ENCODE peak calls at places on chromosome 10, in five cellular contexts. S is kidney, J is fibroblast of lung, T is psoas muscle, I is ovary. K is an unnamed sample.

GRCh38 chr10:12605580-12606405 is 256.4 kb downstream of the CAMK1D start:
- DNase-seq in S (peak), J (peak), T (peak), I (peak), K (no peak)

GRCh38 chr10:88660593-88660884 is 3.7 kb upstream of the LIPF start:
- DNase-seq in S (no peak), J (no peak), T (no peak), I (no peak), K (no peak)

GRCh38 chr10:46229144-46229563 is 57.6 kb upstream of the ANTXRL start:
- DNase-seq in S (no peak), J (no peak), T (no peak), I (peak), K (peak)

GRCh38 chr10:45495438-45496152 is 121.6 kb downstream of the ALOX5 start:
- DNase-seq in S (no peak), J (peak), T (no peak), I (no peak), K (no peak)

GRCh38 chr10:569961-570630 is 119.4 kb downstream of the DIP2C start:
- DNase-seq in S (no peak), J (no peak), T (no peak), I (no peak), K (no peak)

GRCh38 chr10:63236113-63236935 is 103.2 kb downstream of the NRBF2 start:
- DNase-seq in S (no peak), J (peak), T (no peak), I (no peak), K (no peak)

GRCh38 chr10:53839437-53840039 is 961.5 kb downstream of the PCDH15 start:
- DNase-seq in S (no peak), J (peak), T (no peak), I (no peak), K (no peak)

GRCh38 chr10:29657719-29658274 is 23.0 kb upstream of the SVIL start:
- DNase-seq in S (no peak), J (no peak), T (no peak), I (no peak), K (no peak)

GRCh38 chr10:51915031-51915542 is 215.7 kb upstream of the CSTF2T start:
- DNase-seq in S (no peak), J (no peak), T (no peak), I (no peak), K (no peak)

GRCh38 chr10:72953687-72954086 is 919 bp downstream of the PLA2G12B start:
- DNase-seq in S (no peak), J (no peak), T (no peak), I (no peak), K (peak)

GRCh38 chr10:68231106-68231901 is 609 bp downstream of the ATOH7 start:
- DNase-seq in S (peak), J (peak), T (peak), I (peak), K (peak)

GRCh38 chr10:62625484-62625883 is 179.0 kb upstream of the ADO start:
- DNase-seq in S (no peak), J (no peak), T (no peak), I (no peak), K (no peak)

GRCh38 chr10:116671274-116671926 is 50.6 kb downstream of the PNLIPRP2 start:
- DNase-seq in S (no peak), J (peak), T (no peak), I (no peak), K (no peak)

GRCh38 chr10:133276435-133277201 is at the start of gene ADAM8:
- DNase-seq in S (peak), J (no peak), T (peak), I (no peak), K (peak)

GRCh38 chr10:91076991-91077548 is 143.4 kb upstream of the PCGF5 start:
- DNase-seq in S (no peak), J (no peak), T (no peak), I (no peak), K (no peak)

GRCh38 chr10:46282460-46283216 is 4.2 kb upstream of the ANTXRL start:
- DNase-seq in S (peak), J (peak), T (peak), I (peak), K (peak)

GRCh38 chr10:24826022-24826421 is 102.3 kb upstream of the ARHGAP21 start:
- DNase-seq in S (no peak), J (peak), T (no peak), I (no peak), K (no peak)

GRCh38 chr10:44894691-44895090 is 16.4 kb upstream of the TMEM72 start:
- DNase-seq in S (no peak), J (no peak), T (no peak), I (no peak), K (no peak)

GRCh38 chr10:124864421-124865193 is 63.0 kb downstream of the ABRAXAS2 start:
- DNase-seq in S (peak), J (no peak), T (peak), I (no peak), K (no peak)

GRCh38 chr10:76624470-76624869 is 1013.1 kb downstream of the KCNMA1 start:
- DNase-seq in S (no peak), J (no peak), T (no peak), I (no peak), K (no peak)

GRCh38 chr10:79393924-79394610 is 46.8 kb downstream of the PPIF start:
- DNase-seq in S (peak), J (no peak), T (peak), I (peak), K (no peak)

GRCh38 chr10:104216631-104217030 is 15.5 kb downstream of the CFAP43 start:
- DNase-seq in S (no peak), J (no peak), T (no peak), I (no peak), K (no peak)

GRCh38 chr10:70578371-70578947 is 24.1 kb downstream of the PRF1 start:
- DNase-seq in S (peak), J (peak), T (no peak), I (no peak), K (no peak)

GRCh38 chr10:26870766-26871165 is 10.0 kb upstream of the ABI1 start:
- DNase-seq in S (no peak), J (no peak), T (no peak), I (no peak), K (no peak)

GRCh38 chr10:26931223-26931622 is 70.5 kb upstream of the ABI1 start:
- DNase-seq in S (no peak), J (no peak), T (no peak), I (peak), K (peak)

GRCh38 chr10:104387130-104387888 is 33.7 kb downstream of the CFAP58 start:
- DNase-seq in S (no peak), J (no peak), T (no peak), I (no peak), K (no peak)

GRCh38 chr10:65796472-65796871 is 1129.4 kb upstream of the LRRTM3 start:
- DNase-seq in S (no peak), J (no peak), T (no peak), I (no peak), K (no peak)

GRCh38 chr10:13823046-13823711 is 236.4 kb downstream of the PRPF18 start:
- DNase-seq in S (no peak), J (no peak), T (no peak), I (no peak), K (no peak)

GRCh38 chr10:8889538-8889937 is 835.0 kb downstream of the GATA3 start:
- DNase-seq in S (no peak), J (no peak), T (no peak), I (no peak), K (no peak)

GRCh38 chr10:76649723-76650127 is 987.9 kb downstream of the KCNMA1 start:
- DNase-seq in S (no peak), J (peak), T (no peak), I (no peak), K (no peak)

GRCh38 chr10:132446661-132447445 is 49.9 kb downstream of the PWWP2B start:
- DNase-seq in S (peak), J (peak), T (no peak), I (peak), K (no peak)

DNA sequence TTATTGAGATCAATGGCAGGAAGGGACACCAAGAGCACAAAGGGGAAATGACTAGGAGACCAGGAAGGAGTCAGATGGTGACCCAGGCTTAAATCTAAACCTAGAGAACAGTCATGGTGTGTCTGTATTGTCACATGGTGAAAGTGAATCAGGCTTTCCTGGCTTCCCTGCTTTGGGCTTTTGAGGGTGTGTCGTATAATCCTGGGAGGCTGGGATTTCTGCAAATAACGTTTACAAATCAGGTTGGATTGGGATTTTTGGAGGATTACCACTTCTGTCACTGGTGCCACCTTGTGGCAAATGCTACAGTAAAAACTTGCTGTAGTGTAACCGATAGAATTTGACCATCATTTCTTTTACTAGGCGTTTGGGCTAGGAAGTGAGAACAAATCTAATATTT is 502.6 kb downstream of the NRG3 start:
- DNase-seq in S (no peak), J (peak), T (no peak), I (no peak), K (no peak)
- TF ChIP-seq CTCF in S (no peak), J (no peak), T (no peak), I (no peak), K (peak)

DNA sequence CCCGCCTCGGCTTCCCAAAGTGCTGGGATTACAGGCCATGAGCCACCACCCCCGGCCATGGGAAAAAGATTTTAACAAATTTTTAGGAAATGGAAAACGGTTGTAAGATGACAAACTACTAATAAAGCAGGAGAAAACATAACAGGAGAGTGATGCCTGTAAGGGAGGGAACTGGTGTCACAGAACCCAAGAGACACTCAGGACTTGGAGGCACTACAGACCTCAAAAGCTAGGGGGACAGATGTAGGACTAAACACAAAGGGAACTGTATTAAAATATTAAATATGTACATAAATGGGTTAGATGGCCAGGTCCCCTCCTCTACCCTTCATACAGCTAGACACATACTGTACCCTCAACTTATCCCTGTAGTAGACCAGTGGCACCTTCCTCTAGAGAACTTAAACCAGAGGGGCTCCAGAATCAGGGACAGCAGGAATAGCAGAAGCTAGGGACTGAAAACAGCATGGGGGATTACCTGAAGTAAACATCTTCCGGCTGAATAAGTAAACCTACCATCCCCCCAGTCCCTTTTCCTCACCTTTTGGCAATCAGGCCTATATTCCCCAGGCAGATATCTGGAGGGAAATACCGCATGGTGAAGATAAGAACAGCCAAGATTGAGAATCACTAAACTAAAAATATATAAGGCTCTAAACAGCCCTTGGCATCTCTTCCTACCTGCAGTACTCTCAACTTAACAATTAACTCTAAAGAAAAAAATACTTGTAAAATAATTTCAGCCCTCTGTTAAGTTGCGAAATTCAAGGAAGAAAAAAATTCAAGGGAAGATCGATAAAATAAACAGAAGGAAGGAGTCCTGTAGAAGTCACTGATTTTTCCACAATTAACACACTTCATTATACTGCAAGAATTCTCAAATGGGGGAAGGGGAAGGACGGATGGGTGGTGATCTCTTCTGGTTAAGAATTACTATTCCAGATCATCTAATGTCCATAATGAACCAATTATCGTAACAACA is 15.5 kb downstream of the TM9SF3 start:
- DNase-seq in S (no peak), J (no peak), T (no peak), I (no peak), K (no peak)
- TF ChIP-seq CTCF in S (no peak), J (no peak), T (no peak), I (no peak), K (no peak)

GRCh38 chr10:48608279-48608681 is 3.4 kb upstream of the ARHGAP22 start:
- DNase-seq in S (no peak), J (peak), T (no peak), I (no peak), K (peak)
- TF ChIP-seq CTCF in S (peak), J (peak), T (peak), I (no peak), K (peak)

GRCh38 chr10:96842896-96843723 is 11.0 kb downstream of the LCOR start:
- DNase-seq in S (no peak), J (no peak), T (no peak), I (no peak), K (no peak)
- TF ChIP-seq CTCF in S (no peak), J (no peak), T (no peak), I (no peak), K (no peak)

GRCh38 chr10:2978111-2978510 is 89.2 kb upstream of the PFKP start:
- DNase-seq in S (no peak), J (peak), T (no peak), I (no peak), K (no peak)

GRCh38 chr10:2980791-2981360 is 86.5 kb upstream of the PFKP start:
- DNase-seq in S (no peak), J (peak), T (no peak), I (no peak), K (no peak)

GRCh38 chr10:2980116-2980515 is 87.2 kb upstream of the PFKP start:
- DNase-seq in S (no peak), J (no peak), T (no peak), I (no peak), K (no peak)

GRCh38 chr10:2979267-2979660 is 88.1 kb upstream of the PFKP start:
- DNase-seq in S (no peak), J (peak), T (no peak), I (no peak), K (no peak)

DNA sequence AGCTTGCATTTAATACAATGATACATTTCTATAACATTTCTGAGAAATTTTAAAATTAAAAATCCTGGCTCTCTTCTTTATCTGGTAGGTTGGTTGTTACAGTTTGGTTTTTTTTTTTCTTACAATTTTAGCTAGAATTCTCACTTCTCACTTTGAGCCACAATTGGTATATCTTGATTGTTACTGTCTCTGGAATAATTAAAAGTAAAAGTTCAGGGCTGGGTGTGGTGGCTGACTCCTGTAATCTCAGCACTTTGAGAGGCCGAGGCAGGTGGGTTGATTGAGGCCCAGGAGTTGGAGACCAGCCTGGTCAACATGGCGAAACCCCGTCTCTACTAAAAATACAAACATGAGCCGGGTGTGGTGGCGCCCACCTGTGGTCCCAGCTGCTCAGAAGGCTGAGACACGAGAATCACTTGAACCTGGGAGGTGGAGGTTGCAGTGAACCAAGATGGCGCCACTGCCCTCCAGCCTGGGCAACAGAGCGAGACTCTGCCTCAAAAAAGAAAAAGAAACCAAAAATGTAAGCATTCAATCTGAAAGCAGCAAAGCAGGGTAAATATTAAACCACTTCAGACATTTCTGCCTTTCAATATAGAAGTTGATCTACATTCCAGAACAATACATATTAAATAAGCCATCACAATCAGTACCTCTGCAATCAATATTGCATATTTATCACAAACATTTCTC is 88.6 kb upstream of the PFKP start:
- DNase-seq in S (no peak), J (no peak), T (no peak), I (no peak), K (no peak)
- TF ChIP-seq CTCF in S (no peak), J (no peak), T (no peak), I (no peak), K (no peak)